ENCODE peak calls at places on chromosomes 5 and 9, in four cellular contexts. F is PC-3; X is stimulated activated CD8-positive, alpha-beta memory T cell treated with anti-CD3 and anti-CD28 coated beads, Interleukin-15, amount 100 ng/mL, for 24 hours; D is H7. H is an unnamed sample.

GRCh38 chr9:127084071-127085039 is 38.1 kb downstream of the ANGPTL2 start:
- DNase-seq in F (no peak), X (no peak), D (no peak), H (no peak)

GRCh38 chr5:107295914-107296313 is 374.8 kb downstream of the EFNA5 start:
- DNase-seq in F (no peak), X (no peak), D (no peak), H (no peak)

GRCh38 chr9:85158512-85158911 is 489.0 kb downstream of the NTRK2 start:
- DNase-seq in F (no peak), X (no peak), D (no peak), H (no peak)

GRCh38 chr5:129459485-129460120 is 495 bp upstream of the ADAMTS19 start:
- DNase-seq in F (no peak), X (no peak), D (peak), H (no peak)

GRCh38 chr9:134371731-134372130 is 45.5 kb downstream of the RXRA start:
- DNase-seq in F (no peak), X (no peak), D (no peak), H (no peak)

GRCh38 chr9:114732842-114733241 is 50.9 kb upstream of the TEX48 start:
- DNase-seq in F (peak), X (no peak), D (no peak), H (no peak)

GRCh38 chr9:84111726-84112125 is 131.1 kb downstream of the RMI1 start:
- DNase-seq in F (peak), X (no peak), D (no peak), H (no peak)

GRCh38 chr5:169763437-169764301 is 126.6 kb downstream of the DOCK2 start:
- DNase-seq in F (no peak), X (no peak), D (no peak), H (no peak)

GRCh38 chr5:126544087-126544740 is 50.8 kb downstream of the ALDH7A1 start:
- DNase-seq in F (peak), X (no peak), D (peak), H (peak)

GRCh38 chr5:36569456-36569855 is 37.0 kb upstream of the SLC1A3 start:
- DNase-seq in F (no peak), X (no peak), D (no peak), H (no peak)

GRCh38 chr5:120368923-120369715 is 95.0 kb upstream of the PRR16 start:
- DNase-seq in F (peak), X (no peak), D (peak), H (no peak)

GRCh38 chr9:93597142-93597706 is 20.8 kb downstream of the PHF2 start:
- DNase-seq in F (no peak), X (no peak), D (peak), H (no peak)

GRCh38 chr5:38450627-38451371 is 105.6 kb downstream of the LIFR start:
- DNase-seq in F (no peak), X (no peak), D (no peak), H (no peak)

GRCh38 chr9:115522928-115523327 is 405.0 kb upstream of the TNC start:
- DNase-seq in F (no peak), X (no peak), D (no peak), H (no peak)

GRCh38 chr9:91985692-91986091 is 35.7 kb upstream of the ROR2 start:
- DNase-seq in F (no peak), X (no peak), D (no peak), H (no peak)

GRCh38 chr5:72018158-72018803 is 89.0 kb upstream of the MAP1B start:
- DNase-seq in F (peak), X (peak), D (peak), H (peak)

GRCh38 chr9:135000647-135001245 is 83.0 kb upstream of the FCN1 start:
- DNase-seq in F (no peak), X (no peak), D (no peak), H (no peak)

GRCh38 chr9:90107021-90107771 is 502.4 kb downstream of the GADD45G start:
- DNase-seq in F (peak), X (no peak), D (no peak), H (peak)

GRCh38 chr9:109967651-109968331 is 187.8 kb downstream of the PALM2AKAP2 start:
- DNase-seq in F (no peak), X (no peak), D (no peak), H (no peak)

GRCh38 chr5:146188358-146188757 is 5.9 kb upstream of the LARS1 start:
- DNase-seq in F (peak), X (no peak), D (no peak), H (no peak)

GRCh38 chr9:16710888-16711287 is 159.6 kb downstream of the BNC2 start:
- DNase-seq in F (no peak), X (no peak), D (no peak), H (no peak)

GRCh38 chr5:57834829-57835554 is 352.4 kb upstream of the ACTBL2 start:
- DNase-seq in F (no peak), X (no peak), D (peak), H (peak)

GRCh38 chr9:114284316-114285060 is 38.4 kb upstream of the ORM1 start:
- DNase-seq in F (no peak), X (no peak), D (no peak), H (no peak)

GRCh38 chr5:35136386-35136785 is 88.6 kb upstream of the AGXT2 start:
- DNase-seq in F (peak), X (no peak), D (no peak), H (no peak)

GRCh38 chr5:174134545-174134944 is 89.0 kb downstream of the NSG2 start:
- DNase-seq in F (no peak), X (no peak), D (no peak), H (no peak)

GRCh38 chr9:27528886-27529315 is 713 bp downstream of the MOB3B start:
- DNase-seq in F (no peak), X (peak), D (peak), H (peak)

GRCh38 chr9:122444366-122444765 is 33.4 kb downstream of the OR1J1 start:
- DNase-seq in F (no peak), X (no peak), D (no peak), H (no peak)

GRCh38 chr5:174300118-174300940 is 254.8 kb downstream of the NSG2 start:
- DNase-seq in F (no peak), X (no peak), D (peak), H (no peak)